ENCODE peak calls at places on chromosome 14, in four cellular contexts. P, H, K and R are unnamed samples. For H3K4me1, the result is how much of the 10 kb centered on the place peaks cover.

GRCh38 chr14:36373982-36374673 is 53.7 kb upstream of the MBIP start:
- DNase-seq in K (peak), P (peak), H (peak), R (peak)

GRCh38 chr14:35406811-35407630 is 2.5 kb upstream of the NFKBIA start:
- DNase-seq in P (peak), K (peak), H (no peak), R (no peak)

GRCh38 chr14:96979611-96980074 is 182.5 kb downstream of the VRK1 start:
- DNase-seq in H (no peak), P (no peak), K (no peak), R (no peak)

GRCh38 chr14:22264759-22265158 is 324.3 kb downstream of the DAD1 start:
- DNase-seq in P (no peak), K (no peak), H (no peak), R (no peak)

GRCh38 chr14:61438497-61438859 is 117.1 kb downstream of the PRKCH start:
- DNase-seq in H (no peak), K (no peak), P (no peak), R (no peak)

GRCh38 chr14:90454041-90455000 is 57.5 kb downstream of the CALM1 start:
- DNase-seq in H (peak), K (peak), P (peak), R (peak)

GRCh38 chr14:24264298-24264697 is 1.3 kb upstream of the TGM1 start:
- DNase-seq in P (no peak), H (no peak), K (no peak), R (no peak)

GRCh38 chr14:90263748-90264449 is 7.5 kb downstream of the PSMC1 start:
- DNase-seq in P (no peak), K (no peak), H (no peak), R (no peak)

GRCh38 chr14:31420013-31420318 is 384 bp downstream of the HEATR5A start:
- DNase-seq in P (peak), H (peak), K (no peak), R (peak)

GRCh38 chr14:31781578-31781977 is 220.4 kb downstream of the NUBPL start:
- DNase-seq in P (no peak), H (no peak), K (peak), R (no peak)

GRCh38 chr14:49977126-49977841 is 84.4 kb downstream of the ARF6 start:
- DNase-seq in P (no peak), H (no peak), K (no peak), R (no peak)

GRCh38 chr14:50599700-50600444 is 39.9 kb downstream of the ATL1 start:
- DNase-seq in H (no peak), K (peak), P (no peak), R (no peak)

GRCh38 chr14:53190938-53191337 is 37.8 kb upstream of the DDHD1 start:
- DNase-seq in H (no peak), K (no peak), P (no peak), R (no peak)

GRCh38 chr14:87998414-87998813 is 5.4 kb upstream of the GALC start:
- DNase-seq in K (no peak), H (no peak), P (no peak), R (no peak)
- H3K4me1 ChIP-seq in K (under half), H (under half), P (under half), R (under half)

GRCh38 chr14:71373773-71374172 is 466.5 kb downstream of the PCNX1 start:
- DNase-seq in K (no peak), H (no peak), P (no peak), R (no peak)
- H3K27ac ChIP-seq in K (peak), H (no peak), P (peak), R (no peak)

GRCh38 chr14:100105357-100106169 is 40.3 kb downstream of the EVL start:
- DNase-seq in H (no peak), P (peak), K (no peak), R (no peak)
- H3K4me1 ChIP-seq in H (half or more), P (under half), K (under half), R (under half)

DNA sequence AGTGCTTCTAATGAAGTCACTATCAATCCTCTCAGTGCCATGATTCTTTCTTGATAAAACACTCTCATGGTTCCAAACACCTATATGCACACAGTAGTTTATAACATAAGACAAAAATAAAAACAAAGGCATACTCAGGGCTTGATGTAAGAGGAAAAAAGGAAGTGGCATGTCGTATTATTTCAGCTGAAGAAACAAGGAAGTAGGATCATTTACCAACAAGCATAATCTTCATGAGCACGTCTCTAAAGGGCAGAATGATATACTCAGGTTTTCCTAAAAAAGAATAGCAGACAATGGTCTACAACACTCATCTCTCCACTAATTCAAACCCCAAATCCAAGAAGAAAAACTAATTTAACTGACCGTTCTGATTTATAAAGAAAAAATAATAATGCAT is 33.9 kb downstream of the NUMB start:
- DNase-seq in H (no peak), K (no peak), P (no peak), R (no peak)
- H3K27ac ChIP-seq in H (peak), K (no peak), P (peak), R (no peak)

GRCh38 chr14:69398818-69399210 is 322 bp downstream of the SLC39A9 start:
- DNase-seq in K (no peak), P (no peak), H (no peak), R (no peak)
- H3K4me1 ChIP-seq in K (under half), P (under half), H (under half), R (under half)